ENCODE peak calls at places on chromosomes 7 and 10, in seven cellular contexts. V is trophoblast cell, U is IMR-90, T is H1, P is neuronal stem cell, L is H9, S is mesenchymal stem cell. K is an unnamed sample. For H3K27me3, the result is how much of the 10 kb centered on the place peaks cover.

GRCh38 chr7:101243786-101244384 is 996 bp downstream of the FIS1 start:
- DNase-seq in V (no peak), U (no peak), T (peak), P (no peak), L (peak), S (peak), K (no peak)

GRCh38 chr10:35212856-35213255 is 86.2 kb downstream of the CREM start:
- DNase-seq in V (no peak), U (no peak), T (no peak), P (no peak), L (no peak), S (no peak), K (peak)

GRCh38 chr7:12458520-12459131 is 55.0 kb upstream of the VWDE start:
- DNase-seq in V (peak), U (peak), T (no peak), P (peak), L (no peak), S (peak), K (peak)

GRCh38 chr7:151083071-151083823 is at the start of gene TMUB1:
- DNase-seq in V (peak), U (peak), T (peak), P (no peak), L (peak), S (peak), K (peak)

GRCh38 chr7:71261066-71261465 is 129.1 kb downstream of the GALNT17 start:
- DNase-seq in V (no peak), U (no peak), T (no peak), P (no peak), L (no peak), S (no peak), K (no peak)

GRCh38 chr10:74039561-74040145 is 41.7 kb downstream of the VCL start:
- DNase-seq in V (no peak), U (peak), T (no peak), P (no peak), L (no peak), S (peak), K (no peak)

GRCh38 chr7:4675771-4676373 is 6.2 kb upstream of the FOXK1 start:
- DNase-seq in V (no peak), U (no peak), T (no peak), P (no peak), L (no peak), S (no peak), K (no peak)

GRCh38 chr7:43880596-43880995 is 11.3 kb upstream of the MRPS24 start:
- DNase-seq in V (no peak), U (peak), T (no peak), P (no peak), L (no peak), S (peak), K (peak)

GRCh38 chr7:47535704-47536628 is 45.9 kb downstream of the TNS3 start:
- DNase-seq in V (peak), U (no peak), T (no peak), P (no peak), L (no peak), S (no peak), K (peak)

GRCh38 chr7:122315507-122316466 is 11.2 kb upstream of the FEZF1 start:
- DNase-seq in V (no peak), U (no peak), T (peak), P (no peak), L (peak), S (no peak), K (peak)

GRCh38 chr7:122311719-122312118 is 7.2 kb upstream of the FEZF1 start:
- DNase-seq in V (no peak), U (no peak), T (peak), P (no peak), L (peak), S (no peak), K (peak)

GRCh38 chr7:122312789-122313188 is 8.2 kb upstream of the FEZF1 start:
- DNase-seq in V (no peak), U (no peak), T (no peak), P (no peak), L (no peak), S (no peak), K (no peak)

GRCh38 chr7:122316467-122317394 is 12.2 kb upstream of the FEZF1 start:
- DNase-seq in V (no peak), U (no peak), T (peak), P (peak), L (peak), S (no peak), K (no peak)

DNA sequence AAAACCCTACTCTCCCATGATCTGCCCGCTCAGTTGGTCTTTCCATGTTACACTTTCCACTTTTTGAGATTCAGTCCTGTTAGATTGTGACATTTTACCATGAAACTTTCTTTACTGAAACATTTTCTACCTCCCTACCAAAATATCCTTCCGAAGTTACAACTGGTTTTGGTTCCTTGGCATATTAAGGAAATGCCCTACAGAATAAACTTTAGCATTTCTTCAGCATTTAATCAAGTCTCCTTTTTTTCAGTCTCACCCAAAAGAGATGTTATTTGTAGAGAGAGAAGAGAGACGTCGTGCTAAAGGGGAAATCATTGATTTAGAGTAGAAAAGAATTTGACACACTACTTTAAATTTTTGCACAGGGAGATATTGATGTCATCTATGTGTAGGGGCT is 9.7 kb upstream of the FEZF1 start:
- DNase-seq in V (no peak), U (no peak), T (no peak), P (no peak), L (no peak), S (no peak), K (no peak)
- H3K27me3 ChIP-seq in V (half or more), U (half or more), T (under half), P (half or more), L (under half), S (half or more), K (under half)

DNA sequence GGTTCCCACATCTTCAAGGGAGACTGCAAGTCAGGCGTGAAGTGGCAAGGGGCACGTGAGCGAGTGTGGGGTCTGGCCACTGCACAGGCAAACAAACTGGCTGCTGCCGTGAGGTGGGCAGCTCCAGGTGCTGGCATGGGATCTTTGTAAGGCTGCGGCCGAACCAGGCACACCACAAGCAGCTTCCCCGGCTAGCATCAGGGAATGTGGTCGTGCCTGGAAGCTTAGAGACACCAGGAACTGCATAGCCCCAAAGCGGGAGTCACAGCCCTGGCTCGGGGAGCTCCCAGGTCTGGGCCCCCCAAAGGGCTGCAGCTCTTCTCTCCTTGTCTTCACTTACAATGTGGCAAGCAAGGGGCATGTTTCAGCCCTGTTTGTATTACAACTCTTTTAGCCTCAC is 250.9 kb upstream of the DKK1 start:
- DNase-seq in V (no peak), U (no peak), T (no peak), P (no peak), L (no peak), S (no peak), K (no peak)
- H3K23ac ChIP-seq in V (no peak), U (no peak), T (no peak), P (no peak), L (no peak), S (no peak), K (no peak)

DNA sequence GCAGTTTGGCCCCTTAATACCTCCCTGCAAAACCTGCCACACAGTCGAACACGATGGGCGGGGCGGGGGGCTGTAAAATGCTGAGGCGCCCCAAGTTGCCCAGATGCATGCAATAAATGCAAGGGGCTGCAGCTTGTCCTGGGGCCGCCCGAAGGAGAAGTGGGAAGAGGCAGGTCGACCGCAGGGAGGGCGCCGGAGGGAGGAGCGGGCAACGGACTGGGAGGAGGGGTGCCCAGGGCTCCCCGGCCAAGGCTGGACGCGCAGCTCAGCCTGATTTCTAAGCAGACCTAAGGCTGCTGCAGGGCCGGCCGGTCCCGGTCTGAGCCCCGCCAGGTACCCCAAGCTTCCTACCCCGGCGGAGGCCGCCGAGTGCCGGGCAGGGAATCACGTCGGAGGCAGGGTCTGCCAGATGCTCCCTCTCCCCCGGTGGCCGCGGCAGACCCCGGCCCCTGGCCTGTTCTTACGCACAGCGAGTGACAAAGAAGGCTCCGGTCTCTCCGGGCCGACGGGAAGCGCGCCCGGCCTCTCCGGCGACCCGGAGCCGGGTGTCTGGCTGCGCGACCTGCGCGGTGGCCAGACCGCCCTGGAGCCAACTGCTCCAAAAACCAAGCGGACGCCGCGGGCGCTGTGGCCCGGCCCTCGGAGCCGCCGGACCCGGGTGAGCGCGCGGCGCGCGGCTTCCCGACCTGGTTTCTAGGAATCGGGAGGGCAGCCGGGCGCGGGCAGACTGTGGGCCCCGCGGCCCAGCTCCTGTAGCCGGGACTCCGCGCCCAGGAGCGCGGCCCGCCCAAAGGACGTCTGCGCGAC is 740 bp upstream of the EBF3 start:
- DNase-seq in V (no peak), U (no peak), T (peak), P (peak), L (no peak), S (no peak), K (no peak)
- H3K27me3 ChIP-seq in V (half or more), U (half or more), T (half or more), P (half or more), L (half or more), S (half or more), K (half or more)

DNA sequence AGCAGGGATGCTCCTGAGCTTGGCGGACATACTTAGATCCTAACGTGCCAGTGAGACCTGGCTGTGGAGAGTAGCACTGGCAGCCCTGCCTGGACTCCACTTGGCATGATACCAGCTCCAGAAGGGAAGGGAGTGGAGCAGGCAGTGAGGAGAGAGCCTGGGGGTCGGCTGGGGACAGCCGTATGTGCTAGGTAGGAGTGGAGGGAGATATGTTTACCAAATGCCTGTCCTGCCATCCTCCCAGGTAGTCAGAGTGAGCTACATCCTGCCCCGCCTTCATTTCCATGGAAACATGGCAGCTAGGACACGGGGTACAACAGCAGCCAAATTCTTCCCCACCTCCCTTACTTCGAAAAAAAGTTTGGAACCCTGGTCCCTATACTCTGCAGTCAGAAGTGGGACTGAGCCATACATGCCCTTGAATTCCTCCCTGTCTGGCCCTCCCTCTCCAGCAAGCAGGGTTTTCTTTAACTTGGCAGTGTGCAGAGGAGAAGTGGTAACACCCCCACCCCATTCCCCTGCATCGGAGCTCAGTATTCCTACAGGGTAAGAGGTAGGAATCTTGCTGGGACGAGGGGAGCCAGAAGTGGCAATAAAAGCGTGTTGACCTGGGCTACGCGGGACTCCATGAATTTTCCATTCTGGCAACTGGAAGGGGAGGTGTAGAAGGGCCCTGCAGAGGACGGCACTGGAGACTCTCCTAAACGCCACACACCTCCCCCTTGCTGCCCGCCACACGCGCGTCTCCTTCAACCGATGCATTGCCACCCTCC is 20.0 kb upstream of the SMO start:
- DNase-seq in V (no peak), U (no peak), T (peak), P (no peak), L (peak), S (peak), K (peak)
- H3K23ac ChIP-seq in V (no peak), U (no peak), T (no peak), P (peak), L (no peak), S (no peak), K (peak)

GRCh38 chr7:286278-286677 is 3.7 kb upstream of the FOXL3 start:
- DNase-seq in V (no peak), U (no peak), T (no peak), P (no peak), L (no peak), S (no peak), K (no peak)
- H3K27me3 ChIP-seq in V (under half), U (half or more), T (under half), P (under half), L (under half), S (half or more), K (under half)

DNA sequence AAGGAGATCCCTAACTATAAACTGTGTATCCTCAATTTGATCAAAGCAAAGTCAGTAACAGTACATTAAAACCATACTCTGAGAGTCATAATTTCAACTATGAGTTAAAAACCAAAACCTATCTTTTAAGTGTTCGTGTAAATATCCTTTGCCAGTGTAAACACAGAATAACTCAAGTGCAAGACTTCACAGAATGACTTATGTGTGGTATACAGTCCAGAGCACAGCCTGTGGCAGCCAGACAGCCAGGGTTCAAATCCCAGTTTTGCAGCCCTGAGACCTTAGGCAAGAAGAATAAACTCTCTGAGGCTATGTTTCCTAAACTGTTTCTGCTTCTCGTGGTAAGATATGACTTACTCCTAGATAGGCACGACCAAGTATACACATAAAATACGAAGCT is 30.4 kb upstream of the NEBL start:
- DNase-seq in V (no peak), U (no peak), T (no peak), P (no peak), L (no peak), S (peak), K (no peak)
- H3K23ac ChIP-seq in V (no peak), U (no peak), T (no peak), P (no peak), L (no peak), S (no peak), K (no peak)